ENCODE peak calls at places on chromosomes 5 and 9, in ten cellular contexts. J is NT2/D1; V is hypothalamus; N is stomach; O is Daoy; F is heart left ventricle; R is NCI-H1694; T is epithelial cell of prostate; G is AG09319; Y is activated naive CD4-positive, alpha-beta T cell treated with anti-CD3 and anti-CD28 coated beads, Interleukin-2, amount 50 U/mL, for 16 hours. A is an unnamed sample.

GRCh38 chr9:20553750-20554149 is 68.5 kb downstream of the MLLT3 start:
- DNase-seq in V (no peak), N (no peak), Y (no peak), F (no peak), G (no peak), J (no peak), O (no peak), R (no peak), T (no peak), A (no peak)

GRCh38 chr5:90344693-90345092 is 64.9 kb downstream of the CETN3 start:
- DNase-seq in O (no peak), V (no peak), R (no peak), T (no peak), F (no peak), Y (no peak), J (no peak), N (no peak), G (no peak), A (no peak)

GRCh38 chr5:115553082-115553481 is 8.5 kb upstream of the FEM1C start:
- DNase-seq in V (no peak), Y (no peak), N (no peak), F (no peak), J (no peak), O (no peak), R (no peak), G (no peak), T (peak; percentile 24), A (peak; percentile 52)

GRCh38 chr5:102583663-102584062 is 84.9 kb upstream of the SLCO6A1 start:
- DNase-seq in Y (no peak), O (peak; percentile 2), T (no peak), R (peak; percentile 84), G (peak; percentile 4), V (no peak), N (no peak), F (no peak), J (no peak), A (no peak)

GRCh38 chr9:11893331-11893730 is 799.9 kb upstream of the TYRP1 start:
- DNase-seq in F (no peak), T (no peak), V (no peak), G (no peak), Y (no peak), R (no peak), O (peak; percentile 56), J (no peak), N (no peak), A (no peak)

GRCh38 chr9:135248111-135248510 is 160.6 kb downstream of the OLFM1 start:
- DNase-seq in J (no peak), T (no peak), F (no peak), Y (no peak), R (no peak), O (peak; percentile 70), G (no peak), N (no peak), V (no peak), A (no peak)

GRCh38 chr5:137075163-137075970 is 423.8 kb downstream of the SPOCK1 start:
- DNase-seq in G (no peak), J (peak; percentile 71), N (peak; percentile 87), F (peak; percentile 31), T (peak; percentile 31), R (peak; percentile 23), O (peak; percentile 84), Y (no peak), V (no peak), A (peak; percentile 69)

GRCh38 chr9:25396828-25397227 is 281.4 kb downstream of the TUSC1 start:
- DNase-seq in O (no peak), Y (no peak), T (no peak), R (no peak), J (peak; percentile 39), F (no peak), V (no peak), G (no peak), N (no peak), A (no peak)

GRCh38 chr9:138025417-138025816 is 147.8 kb downstream of the CACNA1B start:
- DNase-seq in F (no peak), J (no peak), V (no peak), N (peak; percentile 5), Y (no peak), T (no peak), R (no peak), O (peak; percentile 2), G (no peak), A (no peak)

GRCh38 chr9:127136081-127136879 is 13.8 kb upstream of the ANGPTL2 start:
- DNase-seq in G (no peak), R (no peak), Y (no peak), J (no peak), N (peak; percentile 9), F (no peak), O (no peak), V (no peak), T (no peak), A (no peak)

GRCh38 chr5:51881901-51882300 is 498.7 kb downstream of the ISL1 start:
- DNase-seq in Y (no peak), F (no peak), J (peak; percentile 57), V (no peak), O (no peak), N (no peak), T (no peak), G (no peak), R (no peak), A (no peak)

GRCh38 chr9:121633144-121633714 is 18.2 kb upstream of the DAB2IP start:
- DNase-seq in N (no peak), F (no peak), R (no peak), G (no peak), J (no peak), V (no peak), T (no peak), O (no peak), Y (no peak), A (no peak)

GRCh38 chr5:177462021-177462670 is 11.3 kb downstream of the DBN1 start:
- DNase-seq in N (no peak), O (no peak), F (peak; percentile 69), T (no peak), V (no peak), J (no peak), R (no peak), Y (no peak), G (no peak), A (no peak)

GRCh38 chr9:127566351-127567001 is 45.6 kb upstream of the STXBP1 start:
- DNase-seq in O (peak; percentile 20), Y (no peak), V (no peak), J (no peak), R (no peak), G (no peak), T (no peak), N (peak; percentile 58), F (no peak), A (peak; percentile 58)

GRCh38 chr5:534006-534742 is 9.9 kb upstream of the SLC9A3 start:
- DNase-seq in T (no peak), J (no peak), Y (no peak), N (no peak), R (no peak), V (no peak), O (no peak), F (no peak), G (no peak), A (no peak)

GRCh38 chr5:892390-893136 is at the start of the genes BRD9 and TRIP13:
- DNase-seq in Y (peak; percentile 88), N (peak; percentile 85), O (peak; percentile 89), F (peak; percentile 86), R (peak; percentile 40), V (peak; percentile 61), J (peak; percentile 57), T (no peak), G (peak; percentile 34), A (peak; percentile 20)

GRCh38 chr5:111043712-111044506 is 27.6 kb upstream of the TSLP start:
- DNase-seq in V (no peak), T (no peak), N (no peak), Y (no peak), G (no peak), R (no peak), J (peak; percentile 2), F (no peak), O (peak; percentile 95), A (no peak)

GRCh38 chr5:174668349-174668748 is 56.0 kb upstream of the MSX2 start:
- DNase-seq in O (no peak), R (no peak), T (no peak), Y (no peak), V (no peak), F (no peak), J (no peak), N (no peak), G (no peak), A (no peak)

GRCh38 chr5:164185000-164185399 is 679.6 kb downstream of the MAT2B start:
- DNase-seq in G (no peak), T (no peak), Y (no peak), F (no peak), O (no peak), R (no peak), V (no peak), J (no peak), N (no peak), A (no peak)

GRCh38 chr9:37324261-37324683 is 98.2 kb upstream of the GRHPR start:
- DNase-seq in F (no peak), G (no peak), Y (no peak), R (no peak), J (no peak), N (no peak), V (no peak), T (no peak), O (no peak), A (no peak)

GRCh38 chr9:12875216-12875615 is 100.4 kb downstream of the LURAP1L start:
- DNase-seq in T (no peak), F (no peak), G (no peak), O (no peak), V (no peak), R (no peak), J (no peak), N (no peak), Y (no peak), A (peak; percentile 57)

A was measured in foreskin keratinocyte.